ENCODE peak calls at places on chromosomes 5 and 9, in five cellular contexts. B is AG10803, K is psoas muscle, I is dermis microvascular lymphatic vessel endothelial cell, O is activated T-cell treated with anti-CD3 and anti-CD28 coated beads for 1 hour. H is an unnamed sample.

GRCh38 chr5:37668524-37669047 is 171.3 kb downstream of the GDNF start:
- DNase-seq in O (no peak), B (peak), K (peak), I (peak), H (no peak)

GRCh38 chr5:151870820-151871219 is 53.8 kb downstream of the GLRA1 start:
- DNase-seq in O (no peak), K (no peak), I (no peak), B (peak), H (no peak)

GRCh38 chr5:158456756-158457155 is 597.8 kb upstream of the CLINT1 start:
- DNase-seq in O (no peak), I (no peak), B (peak), K (peak), H (no peak)

GRCh38 chr9:114110180-114110579 is 11.1 kb upstream of the KIF12 start:
- DNase-seq in K (no peak), I (no peak), B (peak), O (no peak), H (no peak)

GRCh38 chr5:77851229-77852067 is 75.3 kb upstream of the TBCA start:
- DNase-seq in B (peak), I (no peak), K (peak), O (no peak), H (no peak)

GRCh38 chr5:98454904-98455303 is 318.6 kb upstream of the RGMB start:
- DNase-seq in B (peak), I (no peak), K (no peak), O (no peak), H (no peak)

GRCh38 chr5:150215978-150216944 is 26.4 kb downstream of the SLC6A7 start:
- DNase-seq in B (peak), K (no peak), I (no peak), O (no peak), H (no peak)

GRCh38 chr9:71490810-71491209 is 277.5 kb downstream of the CEMIP2 start:
- DNase-seq in K (no peak), I (no peak), B (no peak), O (no peak), H (no peak)

GRCh38 chr9:136659861-136660784 is 2.6 kb upstream of the EGFL7 start:
- DNase-seq in O (no peak), B (no peak), I (no peak), K (no peak), H (no peak)

GRCh38 chr5:4518924-4519660 is 621.0 kb upstream of the ADAMTS16 start:
- DNase-seq in I (no peak), B (no peak), K (no peak), O (no peak), H (no peak)

GRCh38 chr9:16461231-16461840 is 409.1 kb downstream of the BNC2 start:
- DNase-seq in O (no peak), B (peak), K (no peak), I (no peak), H (no peak)

GRCh38 chr9:105818903-105819302 is 124.6 kb downstream of the TMEM38B start:
- DNase-seq in I (no peak), K (no peak), B (no peak), O (no peak), H (no peak)

GRCh38 chr5:181218795-181219124 is 4.3 kb upstream of the TRIM41 start:
- DNase-seq in K (no peak), I (no peak), B (no peak), O (no peak), H (no peak)

GRCh38 chr9:127904888-127905728 is 5.7 kb upstream of the ST6GALNAC6 start:
- DNase-seq in O (peak), K (no peak), B (no peak), I (no peak), H (no peak)

GRCh38 chr5:14768838-14769365 is 102.7 kb downstream of the ANKH start:
- DNase-seq in B (no peak), O (no peak), K (no peak), I (no peak), H (no peak)

GRCh38 chr5:163165277-163165676 is 272.1 kb upstream of the CCNG1 start:
- DNase-seq in I (no peak), K (no peak), B (no peak), O (no peak), H (no peak)

GRCh38 chr9:137781906-137782585 is 95.5 kb upstream of the CACNA1B start:
- DNase-seq in O (no peak), I (no peak), K (no peak), B (no peak), H (no peak)

GRCh38 chr5:150077060-150077459 is 9.3 kb downstream of the CSF1R start:
- DNase-seq in I (no peak), K (no peak), O (no peak), B (no peak), H (no peak)

GRCh38 chr5:77568082-77568481 is 70.4 kb downstream of the OTP start:
- DNase-seq in B (no peak), I (no peak), K (no peak), O (no peak), H (no peak)

GRCh38 chr5:143652104-143652700 is 159.8 kb upstream of the HMHB1 start:
- DNase-seq in B (peak), K (no peak), O (no peak), I (no peak), H (no peak)

GRCh38 chr9:87324613-87325194 is 173.0 kb upstream of the DAPK1 start:
- DNase-seq in K (no peak), I (peak), O (no peak), B (peak), H (no peak)

GRCh38 chr5:11777096-11777495 is 127.2 kb downstream of the CTNND2 start:
- DNase-seq in I (no peak), B (no peak), O (no peak), K (no peak), H (no peak)

GRCh38 chr5:138989720-138990119 is 114.6 kb upstream of the LRRTM2 start:
- DNase-seq in O (no peak), K (no peak), I (no peak), B (peak), H (no peak)

GRCh38 chr9:68996457-68996856 is 17.5 kb downstream of the PRKACG start:
- DNase-seq in I (no peak), K (no peak), O (no peak), B (no peak), H (no peak)

GRCh38 chr5:143399616-143400540 is 3.6 kb downstream of the NR3C1 start:
- DNase-seq in K (no peak), I (no peak), O (no peak), B (no peak), H (no peak)

GRCh38 chr5:16313761-16314160 is 134.2 kb upstream of the MARCHF11 start:
- DNase-seq in B (no peak), I (no peak), O (no peak), K (no peak), H (no peak)

GRCh38 chr5:66595877-66596790 is at the start of gene MAST4:
- DNase-seq in B (peak), K (peak), O (peak), I (peak), H (peak)

GRCh38 chr5:171269717-171270116 is 39.3 kb upstream of the TLX3 start:
- DNase-seq in I (no peak), B (peak), O (no peak), K (no peak), H (no peak)

GRCh38 chr5:31983851-31984250 is 190.3 kb downstream of the GOLPH3 start:
- DNase-seq in I (peak), O (no peak), B (peak), K (no peak), H (no peak)

GRCh38 chr5:150779397-150780179 is 1.0 kb downstream of the SMIM3 start:
- DNase-seq in K (no peak), B (peak), I (no peak), O (no peak), H (no peak)

GRCh38 chr5:81161012-81161601 is 72.0 kb upstream of the CKMT2 start:
- DNase-seq in K (no peak), O (no peak), B (no peak), I (no peak), H (no peak)

GRCh38 chr5:128764910-128765309 is 200.4 kb upstream of the SLC27A6 start:
- DNase-seq in K (no peak), I (no peak), B (no peak), O (no peak), H (no peak)

GRCh38 chr5:157481255-157481654 is 21.2 kb downstream of the NIPAL4 start:
- DNase-seq in I (no peak), K (no peak), B (no peak), O (no peak), H (no peak)

GRCh38 chr5:38871790-38872551 is 26.2 kb downstream of the OSMR start:
- DNase-seq in B (peak), I (no peak), O (no peak), K (no peak), H (no peak)

GRCh38 chr5:77180167-77181081 is 30.1 kb upstream of the PDE8B start:
- DNase-seq in O (no peak), I (no peak), K (peak), B (no peak), H (peak)

GRCh38 chr5:178338750-178339144 is 106.1 kb upstream of the PHYKPL start:
- DNase-seq in O (no peak), I (no peak), B (no peak), K (no peak), H (no peak)

GRCh38 chr5:90434116-90434714 is 24.7 kb upstream of the CETN3 start:
- DNase-seq in O (peak), I (no peak), K (no peak), B (peak), H (no peak)

GRCh38 chr5:131281133-131281867 is 17.4 kb downstream of the CDC42SE2 start:
- DNase-seq in B (no peak), I (no peak), O (no peak), K (no peak), H (no peak)

GRCh38 chr5:167745868-167746267 is 545.6 kb upstream of the WWC1 start:
- DNase-seq in K (no peak), B (no peak), I (no peak), O (no peak), H (no peak)

GRCh38 chr5:64884541-64884940 is 115.8 kb downstream of the CWC27 start:
- DNase-seq in I (no peak), K (no peak), B (no peak), O (no peak), H (no peak)

H was measured in activated gamma-delta T cell.